ENCODE peak calls at places on chromosomes 3 and 15, in four cellular contexts. T is posterior vena cava, C is GM12865, P is NCI-H2081. M is an unnamed sample.
A peak's percentile ranks its signal among the peaks of the same experiment; 100 is the strongest.

GRCh38 chr3:182843478-182843877 is 50.2 kb downstream of the ATP11B start:
- DNase-seq in P (no peak), C (no peak), T (no peak), M (no peak)

GRCh38 chr15:70096215-70096974 is 1.3 kb downstream of the TLE3 start:
- DNase-seq in P (peak; percentile 42), C (peak; percentile 43), T (peak; percentile 86), M (peak; percentile 83)

GRCh38 chr3:43255675-43256074 is 30.7 kb upstream of the SNRK start:
- DNase-seq in P (no peak), T (no peak), C (no peak), M (no peak)

GRCh38 chr15:55247766-55248427 is 41.7 kb downstream of the RAB27A start:
- DNase-seq in P (no peak), C (no peak), T (no peak), M (peak; percentile 70)

GRCh38 chr15:53588773-53589172 is 170.7 kb downstream of the WDR72 start:
- DNase-seq in P (no peak), C (no peak), T (no peak), M (no peak)

GRCh38 chr15:32927124-32927523 is 209.3 kb downstream of the GREM1 start:
- DNase-seq in C (no peak), P (no peak), T (no peak), M (no peak)

GRCh38 chr3:28901029-28901428 is 379.8 kb upstream of the RBMS3 start:
- DNase-seq in T (no peak), P (no peak), C (no peak), M (no peak)

GRCh38 chr3:190912736-190913135 is 50.2 kb upstream of the GMNC start:
- DNase-seq in C (no peak), P (no peak), T (no peak), M (no peak)

GRCh38 chr15:36756707-36757106 is 177.3 kb downstream of the CDIN1 start:
- DNase-seq in P (peak; percentile 62), T (no peak), C (no peak), M (no peak)

GRCh38 chr15:90887037-90887481 is 2.8 kb downstream of the FES start:
- DNase-seq in P (no peak), T (no peak), C (no peak), M (no peak)

GRCh38 chr3:93969443-93969842 is 4.3 kb downstream of the PROS1 start:
- DNase-seq in P (no peak), T (no peak), C (no peak), M (no peak)

GRCh38 chr3:73883497-73883896 is 258.8 kb upstream of the PDZRN3 start:
- DNase-seq in C (no peak), T (no peak), P (no peak), M (no peak)

GRCh38 chr3:48684480-48685143 is 1.1 kb downstream of the NCKIPSD start:
- DNase-seq in C (no peak), T (peak; percentile 81), P (no peak), M (no peak)

GRCh38 chr15:98959640-98960007 is 48.0 kb downstream of the PGPEP1L start:
- DNase-seq in T (no peak), C (no peak), P (no peak), M (no peak)

GRCh38 chr3:127545711-127546457 is 44.6 kb downstream of the TPRA1 start:
- DNase-seq in T (peak; percentile 62), C (no peak), P (no peak), M (no peak)

GRCh38 chr3:129992781-129993180 is 18.3 kb downstream of the TRH start:
- DNase-seq in C (no peak), P (no peak), T (no peak), M (peak; percentile 43)

GRCh38 chr3:15651396-15651795 is 49.9 kb downstream of the BTD start:
- DNase-seq in T (no peak), P (no peak), C (no peak), M (no peak)

GRCh38 chr15:76006136-76006778 is 6.0 kb downstream of the NRG4 start:
- DNase-seq in P (no peak), T (no peak), C (no peak), M (no peak)

GRCh38 chr15:63509933-63510547 is 5.6 kb downstream of the USP3 start:
- DNase-seq in P (no peak), C (no peak), T (no peak), M (no peak)

GRCh38 chr3:118884748-118885206 is 149.9 kb downstream of the IGSF11 start:
- DNase-seq in C (peak; percentile 63), P (peak; percentile 59), T (peak; percentile 82), M (peak; percentile 86)

GRCh38 chr3:62379206-62379834 is 6.0 kb upstream of the FEZF2 start:
- DNase-seq in T (no peak), P (no peak), C (no peak), M (no peak)

GRCh38 chr3:11853450-11853849 is 6.8 kb upstream of the TAMM41 start:
- DNase-seq in C (no peak), P (no peak), T (no peak), M (no peak)

GRCh38 chr3:43394071-43394501 is 107.7 kb downstream of the SNRK start:
- DNase-seq in T (no peak), P (no peak), C (no peak), M (no peak)

GRCh38 chr3:468172-468571 is 271.6 kb downstream of the CHL1 start:
- DNase-seq in C (peak; percentile 38), P (peak; percentile 10), T (no peak), M (no peak)

GRCh38 chr15:82105458-82106205 is 59.8 kb upstream of the MEX3B start:
- DNase-seq in C (no peak), T (peak; percentile 59), P (no peak), M (no peak)

GRCh38 chr15:62569460-62570404 is 404.6 kb upstream of the C2CD4B start:
- DNase-seq in C (no peak), P (peak; percentile 80), T (peak; percentile 87), M (peak; percentile 83)

GRCh38 chr15:39797407-39797806 is 14.8 kb upstream of the FSIP1 start:
- DNase-seq in T (no peak), C (peak; percentile 59), P (no peak), M (no peak)

GRCh38 chr3:130975251-130975650 is 51.4 kb downstream of the ASTE1 start:
- DNase-seq in P (no peak), T (no peak), C (no peak), M (no peak)

GRCh38 chr3:174498638-174499037 is 360.5 kb upstream of the NAALADL2 start:
- DNase-seq in P (no peak), C (no peak), T (no peak), M (no peak)

GRCh38 chr3:49296781-49297420 is 19.9 kb upstream of the C3orf62 start:
- DNase-seq in C (peak; percentile 42), P (no peak), T (peak; percentile 85), M (no peak)

GRCh38 chr3:73885862-73886261 is 261.1 kb upstream of the PDZRN3 start:
- DNase-seq in T (no peak), P (no peak), C (no peak), M (no peak)

GRCh38 chr3:134029256-134029733 is 430 bp downstream of the SLCO2A1 start:
- DNase-seq in C (no peak), P (peak; percentile 8), T (peak; percentile 76), M (no peak)

GRCh38 chr3:113560845-113561623 is 28.7 kb downstream of the SIDT1 start:
- DNase-seq in P (no peak), T (no peak), C (no peak), M (no peak)

GRCh38 chr3:135516143-135516542 is 449.4 kb upstream of the PPP2R3A start:
- DNase-seq in P (no peak), C (no peak), T (no peak), M (no peak)

GRCh38 chr3:126540946-126541627 is 17.1 kb downstream of the CHST13 start:
- DNase-seq in C (no peak), T (peak; percentile 41), P (no peak), M (peak; percentile 6)

GRCh38 chr3:46076606-46077005 is 49.3 kb upstream of the XCR1 start:
- DNase-seq in C (peak; percentile 29), P (no peak), T (no peak), M (no peak)

GRCh38 chr3:66472313-66473134 is 28.3 kb downstream of the LRIG1 start:
- DNase-seq in T (no peak), C (peak; percentile 90), P (no peak), M (no peak)

GRCh38 chr3:131705099-131705498 is 202.3 kb upstream of the MRPL3 start:
- DNase-seq in C (no peak), T (no peak), P (no peak), M (no peak)

M was measured in upper lobe of right lung.